ENCODE peak calls at places on chromosomes 16 and 17, in six cellular contexts. S, C, A, W, B and Y are unnamed samples.

GRCh38 chr16:53207810-53208752 is 153.3 kb downstream of the CHD9 start:
- DNase-seq in B (no peak), C (peak), S (no peak), W (peak), A (peak), Y (peak)

GRCh38 chr17:72240333-72240732 is 119.5 kb downstream of the SOX9 start:
- DNase-seq in B (no peak), A (no peak), W (no peak), C (no peak), S (no peak), Y (no peak)

GRCh38 chr17:32627233-32628008 is 140.6 kb downstream of the CDK5R1 start:
- DNase-seq in S (no peak), B (no peak), W (no peak), C (no peak), A (peak), Y (peak)

GRCh38 chr17:79607941-79608728 is 2.7 kb downstream of the RBFOX3 start:
- DNase-seq in C (no peak), A (peak), W (no peak), B (no peak), S (no peak), Y (peak)

GRCh38 chr16:66324785-66325184 is 41.7 kb upstream of the CDH5 start:
- DNase-seq in B (no peak), C (peak), S (no peak), W (no peak), A (peak), Y (peak)

GRCh38 chr16:75262104-75262799 is 10.8 kb upstream of the BCAR1 start:
- DNase-seq in A (peak), B (no peak), C (no peak), S (no peak), W (no peak), Y (no peak)

GRCh38 chr17:17494499-17495447 is 1.4 kb downstream of the RASD1 start:
- DNase-seq in W (peak), C (no peak), S (peak), A (peak), B (no peak), Y (peak)

GRCh38 chr17:19361326-19361725 is 1.2 kb downstream of the B9D1 start:
- DNase-seq in A (no peak), C (no peak), B (no peak), S (no peak), W (no peak), Y (no peak)

GRCh38 chr17:63993368-63993990 is 4.7 kb upstream of the PRR29 start:
- DNase-seq in C (no peak), B (no peak), W (no peak), A (no peak), S (no peak), Y (no peak)

GRCh38 chr16:68752602-68753001 is 15.5 kb downstream of the CDH1 start:
- DNase-seq in W (no peak), S (no peak), C (no peak), B (no peak), A (peak), Y (no peak)

GRCh38 chr17:41894791-41895331 is 23.9 kb downstream of the ACLY start:
- DNase-seq in A (no peak), S (no peak), C (no peak), B (peak), W (peak), Y (peak)

GRCh38 chr16:31074814-31075183 is 577 bp downstream of the ZNF646 start:
- DNase-seq in W (peak), A (no peak), B (no peak), S (no peak), C (no peak), Y (no peak)

GRCh38 chr17:3636154-3636907 is at the start of the genes CTNS and SHPK:
- DNase-seq in B (peak), A (peak), W (peak), C (peak), S (peak), Y (peak)

GRCh38 chr16:84976644-84977400 is 34.5 kb downstream of the ZDHHC7 start:
- DNase-seq in C (no peak), B (no peak), S (no peak), A (peak), W (no peak), Y (no peak)

GRCh38 chr17:58703137-58703846 is 10.9 kb downstream of the RAD51C start:
- DNase-seq in W (peak), A (no peak), C (no peak), S (no peak), B (peak), Y (peak)

GRCh38 chr16:88310796-88311605 is 71.8 kb upstream of the ZNF469 start:
- DNase-seq in A (no peak), S (no peak), C (no peak), W (no peak), B (no peak), Y (no peak)

GRCh38 chr16:85462405-85463227 is 150.5 kb upstream of the GSE1 start:
- DNase-seq in C (no peak), W (no peak), S (no peak), B (no peak), A (peak), Y (no peak)

GRCh38 chr16:85420501-85421337 is 192.4 kb upstream of the GSE1 start:
- DNase-seq in W (peak), A (peak), S (peak), C (peak), B (no peak), Y (no peak)

GRCh38 chr17:82232876-82233785 is 4.3 kb downstream of the SLC16A3 start:
- DNase-seq in B (no peak), S (no peak), C (no peak), A (no peak), W (no peak), Y (no peak)

GRCh38 chr16:53773150-53773846 is 69.3 kb downstream of the FTO start:
- DNase-seq in B (peak), A (peak), C (peak), S (no peak), W (peak), Y (peak)

GRCh38 chr16:64339052-64339770 is 782.7 kb downstream of the CDH11 start:
- DNase-seq in W (peak), A (no peak), C (no peak), B (no peak), S (no peak), Y (peak)

GRCh38 chr17:10029129-10029528 is 124.1 kb upstream of the RCVRN start:
- DNase-seq in W (no peak), B (no peak), S (no peak), A (no peak), C (no peak), Y (no peak)

GRCh38 chr17:61395983-61396585 is 3.6 kb upstream of the TBX2 start:
- DNase-seq in A (no peak), W (peak), B (no peak), C (no peak), S (no peak), Y (no peak)

GRCh38 chr17:72334205-72334604 is 213.4 kb downstream of the SOX9 start:
- DNase-seq in S (no peak), A (no peak), W (peak), B (no peak), C (no peak), Y (peak)

GRCh38 chr17:57739402-57740224 is 5.5 kb downstream of the CCDC182 start:
- DNase-seq in C (peak), A (peak), W (no peak), S (peak), B (no peak), Y (no peak)

GRCh38 chr17:82343560-82343959 is 10.0 kb upstream of the SECTM1 start:
- DNase-seq in S (no peak), B (no peak), C (no peak), W (no peak), A (no peak), Y (no peak)

GRCh38 chr17:39376434-39376833 is 25.0 kb downstream of the FBXL20 start:
- DNase-seq in S (no peak), B (no peak), C (no peak), A (no peak), W (no peak), Y (no peak)

GRCh38 chr16:89350701-89351380 is 133.3 kb downstream of the ZNF778 start:
- DNase-seq in S (no peak), C (no peak), W (peak), A (no peak), B (no peak), Y (peak)

GRCh38 chr17:27602721-27603445 is 28.1 kb upstream of the LGALS9 start:
- DNase-seq in C (peak), W (peak), A (peak), B (peak), S (peak), Y (no peak)

GRCh38 chr16:77290451-77291110 is 91.4 kb downstream of the SYCE1L start:
- DNase-seq in W (peak), C (no peak), S (no peak), A (peak), B (peak), Y (peak)

GRCh38 chr17:70886648-70887047 is 717.3 kb downstream of the KCNJ2 start:
- DNase-seq in W (no peak), A (no peak), B (no peak), C (no peak), S (no peak), Y (no peak)

GRCh38 chr17:78268191-78268874 is 36.9 kb downstream of the TMEM235 start:
- DNase-seq in S (no peak), W (no peak), C (no peak), A (peak), B (no peak), Y (no peak)

GRCh38 chr17:82030470-82031302 is 792 bp upstream of the RAC3 start:
- DNase-seq in S (peak), B (peak), A (peak), W (peak), C (peak), Y (peak)

GRCh38 chr17:48276776-48277175 is 153.2 kb downstream of the SKAP1 start:
- DNase-seq in S (no peak), C (no peak), A (no peak), W (no peak), B (no peak), Y (no peak)

GRCh38 chr17:37551788-37552187 is 57.4 kb downstream of the SYNRG start:
- DNase-seq in B (no peak), C (no peak), A (no peak), S (no peak), W (peak), Y (no peak)

GRCh38 chr16:53789159-53789558 is 85.2 kb downstream of the FTO start:
- DNase-seq in B (no peak), A (no peak), S (no peak), C (no peak), W (peak), Y (peak)

GRCh38 chr17:77497578-77497934 is 356.8 kb downstream of the SEC14L1 start:
- DNase-seq in A (peak), C (no peak), S (no peak), B (no peak), W (no peak), Y (no peak)

GRCh38 chr17:81074875-81075274 is 39.9 kb downstream of the BAIAP2 start:
- DNase-seq in B (no peak), W (no peak), S (no peak), C (no peak), A (no peak), Y (no peak)

GRCh38 chr17:6753565-6753964 is 2.3 kb upstream of the XAF1 start:
- DNase-seq in C (no peak), A (no peak), S (no peak), B (no peak), W (no peak), Y (peak)

GRCh38 chr16:2963611-2964415 is at the start of gene KREMEN2:
- DNase-seq in A (peak), S (no peak), B (peak), C (peak), W (no peak), Y (no peak)
- TF ChIP-seq CTCF in A (no peak), S (no peak), B (no peak), C (no peak), W (no peak), Y (no peak)

GRCh38 chr16:11976850-11977205 is 294 bp downstream of the SNX29 start:
- DNase-seq in W (no peak), C (no peak), A (no peak), B (no peak), S (no peak), Y (no peak)

GRCh38 chr16:11977206-11978041 is 890 bp downstream of the SNX29 start:
- DNase-seq in A (peak), W (peak), B (peak), C (no peak), S (no peak), Y (peak)

GRCh38 chr16:11978080-11978479 is 1.5 kb downstream of the SNX29 start:
- DNase-seq in W (no peak), B (no peak), A (no peak), C (no peak), S (peak), Y (no peak)

GRCh38 chr16:11985250-11985649 is 8.7 kb downstream of the SNX29 start:
- DNase-seq in W (no peak), B (no peak), C (no peak), A (no peak), S (no peak), Y (no peak)

GRCh38 chr16:11980167-11980844 is 3.8 kb downstream of the SNX29 start:
- DNase-seq in S (no peak), W (no peak), C (no peak), B (no peak), A (no peak), Y (no peak)
- H3K4me2 ChIP-seq in S (no peak), W (no peak), C (no peak), B (no peak), A (no peak), Y (no peak)

DNA sequence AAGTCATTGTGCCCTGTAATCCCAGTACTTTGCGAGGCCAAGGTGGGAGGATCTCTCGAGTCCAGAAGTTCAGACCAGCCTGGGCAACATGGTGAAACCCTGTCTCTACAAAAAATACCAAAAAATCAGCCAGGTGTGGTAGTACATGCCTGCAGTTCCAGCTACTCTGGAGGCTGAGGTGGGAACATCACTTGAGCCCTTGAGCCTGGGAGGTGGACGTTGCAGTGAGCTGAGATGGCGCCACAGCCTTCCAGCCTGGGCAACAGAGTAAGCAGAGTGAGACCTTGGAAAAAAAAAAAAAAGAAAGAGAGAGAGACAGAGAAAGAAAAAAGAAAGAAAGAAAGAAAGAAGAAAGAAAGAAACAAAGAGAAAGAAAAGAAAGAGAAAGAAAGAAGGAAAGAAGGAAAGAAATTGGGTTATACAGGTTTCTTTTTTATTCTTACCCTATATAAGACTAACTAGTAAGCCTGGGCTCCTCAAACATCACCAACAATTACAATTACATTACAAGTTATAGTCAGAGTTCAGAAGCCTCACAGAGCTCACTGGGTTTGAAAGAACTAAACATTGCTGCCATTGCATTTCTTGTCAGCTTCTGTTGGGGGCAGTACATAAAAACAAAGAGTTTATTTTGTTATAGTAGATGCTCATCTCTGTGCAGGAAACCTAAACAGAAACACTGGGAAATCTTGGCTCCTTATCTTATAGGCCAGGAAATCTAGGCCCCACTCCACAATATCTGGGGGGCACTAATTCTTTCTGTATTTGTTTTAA is 6.7 kb upstream of the ABCA9 start:
- DNase-seq in C (no peak), W (no peak), A (no peak), S (no peak), B (no peak), Y (no peak)
- TF ChIP-seq CTCF in C (no peak), W (no peak), A (peak), S (peak), B (no peak), Y (no peak)

DNA sequence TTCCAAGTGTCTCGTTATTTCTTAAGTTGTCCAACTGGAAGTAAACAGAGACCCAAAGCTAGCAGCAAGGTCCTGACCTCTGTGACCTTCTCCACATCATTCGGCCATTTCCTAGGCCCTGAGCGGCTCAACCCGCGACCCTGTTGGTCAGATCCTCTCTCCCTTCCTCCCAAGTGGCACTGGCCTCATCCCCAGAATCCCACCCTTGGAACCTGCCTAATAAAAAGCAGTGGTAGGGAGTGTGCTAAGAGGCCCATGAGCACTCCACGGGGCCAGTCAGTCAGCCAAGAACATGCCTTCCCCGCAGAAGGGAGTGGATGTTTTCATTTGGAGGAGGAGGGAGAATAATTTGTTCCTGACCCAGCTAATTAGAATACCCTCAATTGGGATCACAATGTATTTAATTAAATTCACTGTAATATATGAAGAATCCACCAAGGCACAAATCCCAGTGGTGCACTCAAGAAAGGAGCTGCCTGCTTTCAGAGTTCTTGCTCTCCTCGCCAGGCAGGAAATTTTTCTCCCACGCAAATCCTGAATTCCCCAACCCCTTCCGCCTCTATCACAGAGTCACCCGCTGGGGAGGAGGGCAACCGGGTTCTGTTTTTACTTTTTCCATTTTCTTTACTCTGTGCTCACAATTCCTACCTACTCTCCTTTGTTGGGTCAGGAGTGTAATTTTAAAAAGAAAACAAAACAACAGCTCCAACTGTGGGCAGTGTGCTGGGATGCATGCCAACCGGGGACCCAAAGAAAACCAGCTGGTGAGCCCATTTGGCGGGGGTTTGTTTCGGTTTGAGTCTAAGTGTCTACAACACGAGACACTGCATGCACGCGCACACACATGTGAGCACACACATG is 153.4 kb downstream of the ZFHX3 start:
- DNase-seq in C (no peak), B (no peak), A (no peak), W (peak), S (no peak), Y (peak)
- H3K4me2 ChIP-seq in C (no peak), B (no peak), A (no peak), W (peak), S (no peak), Y (peak)

GRCh38 chr17:76049239-76049638 is 22.1 kb upstream of the EVPL start:
- DNase-seq in S (no peak), C (no peak), A (no peak), B (no peak), W (no peak), Y (no peak)

GRCh38 chr17:76050226-76051070 is 21.9 kb downstream of the SRP68 start:
- DNase-seq in B (no peak), C (no peak), S (no peak), A (no peak), W (no peak), Y (no peak)

GRCh38 chr17:76053230-76054111 is 18.8 kb downstream of the SRP68 start:
- DNase-seq in B (peak), S (no peak), A (peak), W (peak), C (peak), Y (peak)

GRCh38 chr17:76051071-76051467 is 21.2 kb downstream of the SRP68 start:
- DNase-seq in W (no peak), B (peak), A (no peak), S (no peak), C (no peak), Y (peak)

DNA sequence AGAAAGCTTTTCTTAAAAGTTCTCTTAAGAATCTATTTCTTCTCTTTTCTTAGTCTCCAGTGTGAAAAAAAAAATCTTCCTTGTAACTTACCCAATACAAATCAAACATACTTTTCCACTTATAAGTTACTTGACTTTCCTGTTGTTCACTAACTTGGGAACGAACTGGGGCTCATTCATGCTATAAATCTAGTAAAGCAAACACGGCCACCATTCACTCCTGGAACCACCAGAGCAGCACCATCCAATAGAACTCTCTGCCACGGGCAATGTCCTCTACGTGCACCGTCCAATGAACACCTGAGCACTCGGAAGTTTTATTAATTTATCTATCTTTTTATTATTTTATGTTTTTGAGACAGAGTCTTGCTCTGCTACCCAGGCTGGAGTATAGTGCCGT is 20.7 kb downstream of the SRP68 start:
- DNase-seq in C (no peak), W (no peak), S (no peak), A (no peak), B (peak), Y (no peak)
- TF ChIP-seq CTCF in C (no peak), W (no peak), S (no peak), A (no peak), B (no peak), Y (no peak)

GRCh38 chr17:30344283-30345088 is 10.6 kb upstream of the TMIGD1 start:
- DNase-seq in C (no peak), W (peak), S (no peak), B (peak), A (peak), Y (peak)
- H3K4me2 ChIP-seq in C (peak), W (no peak), S (no peak), B (peak), A (peak), Y (no peak)

GRCh38 chr16:10551881-10552280 is 28.5 kb downstream of the EMP2 start:
- DNase-seq in S (no peak), C (no peak), A (no peak), B (no peak), W (no peak), Y (no peak)

GRCh38 chr16:10543231-10543630 is 37.2 kb downstream of the EMP2 start:
- DNase-seq in A (no peak), B (no peak), S (no peak), W (no peak), C (no peak), Y (no peak)

GRCh38 chr16:10552281-10552680 is 28.1 kb downstream of the EMP2 start:
- DNase-seq in C (no peak), B (no peak), S (no peak), A (no peak), W (no peak), Y (no peak)

GRCh38 chr16:10548404-10548803 is 32.0 kb downstream of the EMP2 start:
- DNase-seq in C (no peak), A (no peak), S (no peak), W (no peak), B (no peak), Y (no peak)

DNA sequence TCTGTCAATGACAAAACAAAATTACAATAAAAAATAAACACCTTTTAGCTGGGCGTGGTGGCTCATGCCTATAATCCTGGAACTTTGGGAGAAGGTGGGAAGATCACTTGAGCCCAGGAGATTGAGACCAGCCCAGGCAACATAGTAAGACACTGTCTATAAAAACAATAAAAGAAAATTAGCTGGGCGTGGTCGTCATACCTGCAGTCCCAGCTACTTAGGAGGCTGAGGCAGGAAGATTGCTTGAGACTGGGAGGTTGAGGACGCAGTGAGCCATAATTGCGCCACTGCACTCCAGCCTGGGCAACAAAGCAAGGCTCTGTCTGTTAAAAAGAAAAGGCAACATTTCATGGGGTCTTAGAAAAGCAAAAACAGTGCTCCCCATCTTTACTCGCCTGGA is 32.7 kb downstream of the EMP2 start:
- DNase-seq in B (no peak), W (no peak), S (no peak), C (no peak), A (no peak), Y (no peak)
- TF ChIP-seq CTCF in B (no peak), W (no peak), S (no peak), C (no peak), A (no peak), Y (no peak)